ENCODE peak calls at places on chromosomes 4 and X, in seven cellular contexts. H is Caco-2, X is Panc1, L is body of pancreas, R is fibroblast of lung, A is spleen, B is heart left ventricle. J is an unnamed sample. For H3K36me3, the result is how much of the 10 kb centered on the place peaks cover.

GRCh38 chr4:91064157-91064853 is 937.1 kb downstream of the CCSER1 start:
- DNase-seq in H (peak), X (no peak), L (peak), R (peak), A (no peak), B (no peak), J (peak)

GRCh38 chrX:79336869-79337815 is 30.0 kb downstream of the ITM2A start:
- DNase-seq in H (no peak), X (no peak), L (no peak), R (no peak), A (no peak), B (no peak), J (no peak)

GRCh38 chrX:24870143-24870542 is 145.6 kb downstream of the ARX start:
- DNase-seq in H (peak), X (no peak), L (no peak), R (peak), A (no peak), B (no peak), J (peak)

GRCh38 chrX:119622356-119623232 is 16.4 kb upstream of the NKRF start:
- DNase-seq in H (no peak), X (no peak), L (peak), R (peak), A (no peak), B (peak), J (no peak)

GRCh38 chr4:73415807-73416238 is 11.7 kb downstream of the ALB start:
- DNase-seq in H (no peak), X (no peak), L (no peak), R (no peak), A (no peak), B (no peak), J (no peak)

GRCh38 chr4:17762705-17763104 is 18.7 kb downstream of the FAM184B start:
- DNase-seq in H (no peak), X (no peak), L (no peak), R (peak), A (no peak), B (no peak), J (no peak)

GRCh38 chr4:90442619-90443018 is 315.4 kb downstream of the CCSER1 start:
- DNase-seq in H (no peak), X (no peak), L (no peak), R (no peak), A (no peak), B (no peak), J (no peak)

GRCh38 chr4:183142566-183143545 is 43.8 kb downstream of the WWC2 start:
- DNase-seq in H (no peak), X (no peak), L (peak), R (peak), A (no peak), B (peak), J (no peak)

GRCh38 chrX:77793950-77794349 is 7.9 kb upstream of the ATRX start:
- DNase-seq in H (no peak), X (no peak), L (no peak), R (no peak), A (no peak), B (no peak), J (no peak)

GRCh38 chrX:54509401-54509800 is 13.4 kb upstream of the FGD1 start:
- DNase-seq in H (no peak), X (no peak), L (no peak), R (no peak), A (no peak), B (no peak), J (no peak)

GRCh38 chrX:54530358-54530900 is 410 bp downstream of the GNL3L start:
- DNase-seq in H (no peak), X (no peak), L (no peak), R (no peak), A (no peak), B (no peak), J (no peak)

GRCh38 chr4:8331567-8331955 is 62.0 kb downstream of the HTRA3 start:
- DNase-seq in H (no peak), X (no peak), L (no peak), R (no peak), A (peak), B (peak), J (no peak)

GRCh38 chr4:180664766-180665368 is 1578.3 kb upstream of the TENM3 start:
- DNase-seq in H (peak), X (peak), L (peak), R (peak), A (no peak), B (peak), J (peak)

GRCh38 chrX:14903891-14904290 is 30.7 kb downstream of the MOSPD2 start:
- DNase-seq in H (no peak), X (no peak), L (no peak), R (no peak), A (no peak), B (no peak), J (no peak)

GRCh38 chr4:185016101-185016940 is 2.0 kb upstream of the HELT start:
- DNase-seq in H (no peak), X (no peak), L (no peak), R (no peak), A (no peak), B (no peak), J (no peak)

GRCh38 chr4:39053983-39054382 is 8.0 kb upstream of the KLHL5 start:
- DNase-seq in H (no peak), X (no peak), L (no peak), R (no peak), A (no peak), B (no peak), J (no peak)
- H3K36me3 ChIP-seq in H (under half), X (under half), L (under half), R (under half), A (under half), B (under half), J (under half)

GRCh38 chr4:46908148-46908547 is 897 bp downstream of the COX7B2 start:
- DNase-seq in H (no peak), X (no peak), L (no peak), R (no peak), A (no peak), B (no peak), J (no peak)

DNA sequence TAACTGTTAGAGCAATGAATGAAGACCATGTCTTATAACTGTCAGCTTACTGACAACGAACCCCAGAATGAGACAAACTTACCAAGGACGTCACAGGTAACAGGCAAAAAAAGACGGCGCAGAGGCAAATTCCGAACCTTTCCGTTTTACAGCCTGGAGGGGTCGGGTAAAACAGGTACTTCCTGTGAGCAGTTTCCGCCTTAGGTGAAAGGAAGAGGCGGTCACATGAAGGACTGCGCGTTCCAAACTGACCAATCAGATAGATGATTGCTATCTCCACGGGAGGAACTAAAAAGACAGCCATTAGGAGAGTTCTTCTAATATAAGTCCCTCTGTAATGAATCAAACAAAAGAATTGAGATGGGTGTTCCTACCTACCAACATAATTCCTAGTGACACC is at the start of gene COX7B2:
- DNase-seq in H (no peak), X (no peak), L (no peak), R (no peak), A (peak), B (no peak), J (no peak)
- H3K4me3 ChIP-seq in H (no peak), X (no peak), L (no peak), R (no peak), A (no peak), B (no peak), J (no peak)

DNA sequence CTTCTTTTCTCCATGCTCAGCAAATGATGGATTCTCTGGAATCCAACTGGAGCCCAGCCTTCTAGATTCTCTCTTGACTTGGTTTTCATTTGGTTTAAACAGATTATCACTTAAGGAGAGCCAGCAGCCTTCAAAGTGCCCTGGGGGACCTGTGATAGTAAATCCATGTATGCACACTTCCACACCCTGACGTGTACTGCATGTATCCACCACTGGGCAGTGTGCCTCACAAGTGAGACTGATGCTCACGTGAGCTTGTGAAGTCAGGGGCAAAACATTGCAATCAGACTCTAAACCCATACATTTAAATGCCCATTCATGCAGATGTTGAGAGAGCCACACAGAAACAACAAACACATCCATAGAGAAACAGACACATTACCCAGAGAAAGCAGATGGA is 28.0 kb upstream of the SETD7 start:
- DNase-seq in H (no peak), X (no peak), L (no peak), R (no peak), A (no peak), B (no peak), J (no peak)
- TF ChIP-seq CTCF in H (no peak), X (no peak), L (no peak), R (no peak), A (no peak), B (no peak), J (no peak)

DNA sequence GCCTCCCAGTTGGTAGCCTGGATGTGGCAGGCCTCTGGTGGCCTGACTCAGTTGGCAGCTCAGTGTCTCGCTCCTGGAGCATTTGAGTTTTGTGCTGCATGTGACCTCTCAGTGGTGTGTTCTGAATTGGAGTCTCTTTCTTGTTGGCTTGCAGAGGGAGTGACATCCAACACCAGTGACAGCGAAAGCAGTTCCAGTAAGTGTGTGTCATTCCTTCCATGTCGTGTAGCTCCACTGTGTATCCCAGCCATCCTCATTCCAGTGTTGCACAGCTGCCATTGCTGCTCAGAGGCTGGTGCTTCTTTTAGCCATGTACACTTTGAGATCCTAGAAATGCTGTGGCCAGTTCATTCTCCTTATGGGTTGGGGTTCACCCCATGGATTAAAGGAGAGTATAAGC is 52.4 kb downstream of the DLG3 start:
- DNase-seq in H (no peak), X (no peak), L (no peak), R (no peak), A (no peak), B (no peak), J (no peak)
- H3K36me3 ChIP-seq in H (under half), X (under half), L (under half), R (under half), A (under half), B (under half), J (under half)

DNA sequence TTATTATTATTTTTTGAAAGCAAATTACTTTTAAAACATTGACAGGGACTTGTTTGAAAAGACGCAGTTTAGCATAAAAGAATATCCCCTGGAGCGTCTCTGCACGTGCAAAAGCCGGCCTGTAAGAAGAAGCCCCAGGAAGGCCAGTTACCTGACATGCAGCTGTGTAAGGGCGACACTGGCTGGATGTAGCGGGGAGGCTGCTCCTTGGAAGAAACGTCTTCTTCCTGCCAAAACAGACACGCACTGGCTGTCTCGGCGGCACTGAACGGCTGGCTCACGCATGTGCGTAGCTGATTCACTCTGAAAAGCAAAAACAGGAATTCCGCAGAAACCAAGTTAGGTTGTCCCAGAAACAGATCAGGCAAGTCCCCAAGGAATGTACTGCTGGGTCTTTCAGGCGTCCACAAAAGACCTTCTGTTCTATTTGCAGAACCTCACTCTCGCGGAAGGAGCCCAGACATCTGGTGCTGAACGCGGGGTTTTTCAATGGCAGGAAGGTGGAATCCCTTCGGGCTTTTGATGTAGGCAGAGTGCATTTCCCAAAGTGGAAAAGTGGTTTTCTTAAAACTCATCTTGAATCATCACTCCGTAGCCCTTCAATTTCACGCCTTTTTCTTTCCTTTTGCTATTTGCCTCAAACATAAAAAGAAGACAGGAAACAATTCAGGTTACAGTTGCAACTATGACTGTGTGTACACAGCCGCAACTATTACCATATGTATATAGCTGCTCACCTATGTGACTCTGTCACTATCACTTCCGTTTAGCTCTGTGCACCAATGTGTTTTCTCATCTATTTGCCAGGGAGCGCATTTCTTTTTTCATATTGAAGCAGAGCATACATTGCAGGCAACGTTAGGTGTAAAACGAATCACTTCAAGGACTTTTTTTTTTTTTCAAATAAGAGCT is 38.1 kb upstream of the ARSH start:
- DNase-seq in H (peak), X (no peak), L (peak), R (peak), A (no peak), B (no peak), J (no peak)
- H3K4me3 ChIP-seq in H (peak), X (no peak), L (no peak), R (no peak), A (peak), B (no peak), J (no peak)

GRCh38 chrX:131869182-131869581 is 153.9 kb upstream of the STK26 start:
- DNase-seq in H (no peak), X (no peak), L (no peak), R (no peak), A (no peak), B (no peak), J (no peak)
- TF ChIP-seq CTCF in H (no peak), X (no peak), L (no peak), R (no peak), A (no peak), B (no peak), J (no peak)

GRCh38 chr4:5730436-5730835 is 19.4 kb downstream of the EVC start:
- DNase-seq in H (no peak), X (no peak), L (no peak), R (no peak), A (no peak), B (no peak), J (no peak)
- H3K36me3 ChIP-seq in H (under half), X (under half), L (under half), R (under half), A (under half), B (under half), J (under half)

GRCh38 chrX:71058116-71058515 is 10.0 kb downstream of the SNX12 start:
- DNase-seq in H (no peak), X (no peak), L (no peak), R (no peak), A (no peak), B (no peak), J (no peak)

GRCh38 chrX:71056857-71057256 is 11.3 kb downstream of the SNX12 start:
- DNase-seq in H (no peak), X (no peak), L (no peak), R (peak), A (no peak), B (no peak), J (no peak)

GRCh38 chrX:71052721-71053120 is 15.4 kb downstream of the SNX12 start:
- DNase-seq in H (no peak), X (no peak), L (no peak), R (no peak), A (no peak), B (no peak), J (no peak)

DNA sequence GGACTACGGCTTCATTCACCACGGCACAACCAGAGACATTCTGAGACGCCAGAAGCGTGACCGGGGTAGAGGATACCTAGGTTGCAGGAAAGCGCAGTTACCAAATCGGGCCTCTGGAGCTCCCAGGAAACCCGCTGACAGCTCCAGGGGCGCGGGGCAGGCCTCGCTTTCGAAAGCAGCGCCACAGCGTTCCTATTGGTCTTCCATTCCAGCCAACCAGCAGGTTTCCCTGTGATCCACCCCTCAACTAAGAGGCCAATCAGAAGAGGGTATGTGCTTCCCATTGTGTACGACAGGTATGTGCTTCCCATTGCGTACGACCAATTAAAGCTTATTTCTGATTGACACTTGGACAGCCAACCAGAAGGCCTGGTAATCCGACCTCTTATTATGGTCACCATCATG is 14.9 kb downstream of the SNX12 start:
- DNase-seq in H (no peak), X (no peak), L (peak), R (peak), A (no peak), B (peak), J (peak)
- H3K4me3 ChIP-seq in H (no peak), X (no peak), L (no peak), R (no peak), A (no peak), B (peak), J (peak)

J was measured in kidney epithelial cell.